ENCODE peak calls at places on chromosomes 13 and 19, in four cellular contexts. M is iPS DF 19.7; D is stimulated activated effector memory CD8-positive, alpha-beta T cell treated with anti-CD3 and anti-CD28 coated beads, Interleukin-12 subunit alpha, Interleukin-12 subunit beta, amount 100 ng/mL, for 72 hours; Z is kidney glomerular epithelial cell. J is an unnamed sample.

GRCh38 chr19:39828015-39828633 is 5.8 kb downstream of the DYRK1B start:
- DNase-seq in Z (no peak), D (no peak), M (no peak), J (no peak)

GRCh38 chr13:99778500-99778899 is 193.1 kb downstream of the ZIC5 start:
- DNase-seq in Z (no peak), M (no peak), D (no peak), J (no peak)

GRCh38 chr13:74024314-74024713 is 109.9 kb downstream of the KLF12 start:
- DNase-seq in D (no peak), Z (no peak), M (no peak), J (no peak)

GRCh38 chr13:100129605-100130004 is 40.7 kb downstream of the PCCA start:
- DNase-seq in Z (no peak), D (peak; percentile 50), M (no peak), J (no peak)

GRCh38 chr19:7658219-7658686 is 10.6 kb upstream of the RETN start:
- DNase-seq in Z (no peak), M (no peak), D (peak; percentile 62), J (no peak)

GRCh38 chr13:30346159-30346788 is 38.9 kb upstream of the KATNAL1 start:
- DNase-seq in M (no peak), Z (no peak), D (peak; percentile 71), J (no peak)

GRCh38 chr13:83498486-83499190 is 383.6 kb downstream of the SLITRK1 start:
- DNase-seq in D (no peak), M (no peak), Z (peak; percentile 39), J (no peak)

GRCh38 chr19:10694706-10695105 is 6.5 kb upstream of the QTRT1 start:
- DNase-seq in M (no peak), Z (no peak), D (no peak), J (no peak)

GRCh38 chr19:1266818-1267440 is 2.2 kb upstream of the CIRBP start:
- DNase-seq in D (peak; percentile 96), M (no peak), Z (no peak), J (peak; percentile 66)

GRCh38 chr13:75321084-75321483 is 160.9 kb downstream of the TBC1D4 start:
- DNase-seq in M (no peak), Z (no peak), D (no peak), J (no peak)

GRCh38 chr19:3949294-3949693 is 16.4 kb downstream of the NMRK2 start:
- DNase-seq in Z (no peak), M (no peak), D (no peak), J (no peak)

GRCh38 chr19:29318581-29318980 is 105.6 kb upstream of the UQCRFS1 start:
- DNase-seq in D (no peak), Z (no peak), M (no peak), J (no peak)

GRCh38 chr19:18118420-18119242 is 21.1 kb downstream of the MAST3 start:
- DNase-seq in M (no peak), D (no peak), Z (no peak), J (no peak)

GRCh38 chr19:38061294-38061693 is 154.3 kb downstream of the SIPA1L3 start:
- DNase-seq in D (no peak), M (no peak), Z (peak; percentile 38), J (peak; percentile 79)

GRCh38 chr19:56270676-56271075 is 1.9 kb upstream of the EDDM13 start:
- DNase-seq in D (no peak), Z (no peak), M (no peak), J (no peak)

GRCh38 chr13:46184277-46184699 is 2.3 kb upstream of the LCP1 start:
- DNase-seq in D (peak; percentile 88), M (no peak), Z (no peak), J (no peak)

GRCh38 chr19:632228-633067 is 889 bp downstream of the POLRMT start:
- DNase-seq in M (no peak), Z (peak; percentile 18), D (peak; percentile 80), J (peak; percentile 57)

GRCh38 chr13:106533940-106534843 is 1.3 kb downstream of the EFNB2 start:
- DNase-seq in D (peak; percentile 61), M (no peak), Z (no peak), J (peak; percentile 62)

GRCh38 chr19:7665076-7665475 is 3.8 kb upstream of the RETN start:
- DNase-seq in D (no peak), Z (no peak), M (no peak), J (no peak)

GRCh38 chr13:21079206-21079605 is 17.8 kb upstream of the LATS2 start:
- DNase-seq in D (no peak), M (no peak), Z (no peak), J (no peak)

GRCh38 chr19:38155453-38155852 is 68.6 kb downstream of the DPF1 start:
- DNase-seq in Z (no peak), D (no peak), M (no peak), J (no peak)

GRCh38 chr19:54684537-54684936 is 21.8 kb downstream of the LILRB4 start:
- DNase-seq in D (no peak), Z (peak; percentile 0), M (no peak), J (peak; percentile 10)

GRCh38 chr19:43820098-43820860 is 6.8 kb upstream of the ZNF283 start:
- DNase-seq in M (no peak), Z (no peak), D (no peak), J (peak; percentile 22)

GRCh38 chr13:36840718-36841250 is 21.8 kb downstream of the RFXAP start:
- DNase-seq in M (no peak), D (no peak), Z (no peak), J (no peak)

GRCh38 chr13:34696296-34696695 is 245.8 kb upstream of the NBEA start:
- DNase-seq in Z (no peak), D (no peak), M (no peak), J (no peak)

GRCh38 chr13:44404261-44405139 is 30.9 kb downstream of the SERP2 start:
- DNase-seq in Z (no peak), M (no peak), D (no peak), J (no peak)

GRCh38 chr19:19489804-19490204 is 25.5 kb downstream of the TSSK6 start:
- DNase-seq in Z (no peak), D (no peak), M (no peak), J (peak; percentile 17)

GRCh38 chr19:58395220-58395978 is at the start of gene RNF225:
- DNase-seq in M (no peak), Z (no peak), D (no peak), J (peak; percentile 47)

GRCh38 chr13:25848822-25849740 is 202.7 kb downstream of the SHISA2 start:
- DNase-seq in M (no peak), Z (no peak), D (no peak), J (no peak)

GRCh38 chr19:1700733-1701663 is 48.6 kb upstream of the TCF3 start:
- DNase-seq in D (no peak), Z (no peak), M (no peak), J (no peak)

GRCh38 chr19:35959968-35960320 is 23.8 kb downstream of the LRFN3 start:
- DNase-seq in D (no peak), M (no peak), Z (no peak), J (no peak)